ENCODE peak calls at places on chromosomes 11 and 22, in six cellular contexts. H is right atrium auricular region, C is foreskin fibroblast, V is BE2C, E is fibroblast of villous mesenchyme, O is fibroblast of mammary gland. I is an unnamed sample.

GRCh38 chr22:19868773-19869471 is 14.2 kb upstream of the GNB1L start:
- DNase-seq in H (no peak), C (no peak), E (no peak), O (no peak), V (peak; percentile 6), I (no peak)

GRCh38 chr22:39748877-39749276 is 144.7 kb downstream of the ENTHD1 start:
- DNase-seq in V (no peak), O (peak; percentile 30), C (peak; percentile 39), H (no peak), E (peak; percentile 88), I (peak; percentile 17)

GRCh38 chr11:79040348-79040747 is 400.5 kb downstream of the TENM4 start:
- DNase-seq in C (peak; percentile 37), V (no peak), H (no peak), E (no peak), O (peak; percentile 83), I (peak; percentile 22)

GRCh38 chr11:117314840-117315239 is 1.2 kb downstream of the BACE1 start:
- DNase-seq in E (no peak), H (no peak), O (no peak), C (no peak), V (peak; percentile 28), I (no peak)

GRCh38 chr11:13009921-13010736 is 1.0 kb downstream of the RASSF10 start:
- DNase-seq in C (no peak), O (peak; percentile 21), V (peak; percentile 10), H (no peak), E (no peak), I (peak; percentile 20)

GRCh38 chr22:37145415-37146385 is 4.0 kb downstream of the IL2RB start:
- DNase-seq in O (no peak), C (no peak), H (no peak), E (no peak), V (no peak), I (no peak)

GRCh38 chr11:6411594-6412031 is 7.3 kb downstream of the APBB1 start:
- DNase-seq in H (no peak), E (no peak), V (no peak), C (no peak), O (no peak), I (no peak)

GRCh38 chr11:12285811-12286222 is 91.6 kb upstream of the PARVA start:
- DNase-seq in C (no peak), E (no peak), O (no peak), V (no peak), H (peak; percentile 52), I (no peak)

GRCh38 chr11:82194521-82194920 is 539.1 kb downstream of the FAM181B start:
- DNase-seq in C (no peak), H (no peak), V (no peak), E (no peak), O (no peak), I (no peak)

GRCh38 chr22:45934659-45935341 is 42.2 kb downstream of the WNT7B start:
- DNase-seq in E (peak; percentile 51), H (no peak), C (peak; percentile 58), O (peak; percentile 92), V (peak; percentile 73), I (peak; percentile 60)

GRCh38 chr22:20985720-20986119 is 3.6 kb downstream of the LZTR1 start:
- DNase-seq in H (no peak), O (no peak), V (no peak), E (no peak), C (no peak), I (no peak)

GRCh38 chr22:37519268-37520195 is at the start of gene CARD10:
- DNase-seq in C (no peak), O (no peak), E (no peak), V (peak; percentile 40), H (no peak), I (peak; percentile 42)

GRCh38 chr11:514606-515005 is 7.6 kb upstream of the RNH1 start:
- DNase-seq in C (no peak), V (no peak), H (no peak), E (no peak), O (no peak), I (no peak)

GRCh38 chr22:36419912-36420882 is 32.4 kb upstream of the MYH9 start:
- DNase-seq in C (no peak), V (no peak), H (no peak), O (peak; percentile 13), E (peak; percentile 60), I (peak; percentile 27)

GRCh38 chr11:1228921-1229451 is 6.1 kb downstream of the MUC5B start:
- DNase-seq in V (peak; percentile 4), C (no peak), O (no peak), E (no peak), H (no peak), I (no peak)

GRCh38 chr22:49202226-49202625 is 625.4 kb downstream of the BRD1 start:
- DNase-seq in O (no peak), H (peak; percentile 42), V (no peak), E (no peak), C (no peak), I (no peak)

GRCh38 chr11:20342347-20343279 is 20.9 kb upstream of the HTATIP2 start:
- DNase-seq in H (no peak), O (no peak), E (peak; percentile 70), C (no peak), V (peak; percentile 80), I (no peak)

GRCh38 chr11:47716692-47717091 is 1.5 kb upstream of the AGBL2 start:
- DNase-seq in C (no peak), E (no peak), V (no peak), H (no peak), O (no peak), I (no peak)

GRCh38 chr22:45242778-45243191 is 2.1 kb upstream of the KIAA0930 start:
- DNase-seq in O (peak; percentile 28), V (peak; percentile 40), E (no peak), H (no peak), C (no peak), I (peak; percentile 50)

GRCh38 chr11:44615041-44615513 is 49.6 kb downstream of the CD82 start:
- DNase-seq in H (no peak), E (no peak), C (no peak), O (no peak), V (no peak), I (no peak)

GRCh38 chr22:26534166-26534855 is 22.0 kb upstream of the TFIP11 start:
- DNase-seq in E (no peak), V (no peak), O (no peak), H (no peak), C (no peak), I (no peak)

GRCh38 chr22:24964441-24964840 is 11.9 kb downstream of the KIAA1671 start:
- DNase-seq in C (no peak), O (no peak), E (no peak), H (no peak), V (no peak), I (no peak)

GRCh38 chr22:45876136-45877035 is 100.6 kb downstream of the WNT7B start:
- DNase-seq in E (no peak), O (no peak), V (peak; percentile 21), C (no peak), H (no peak), I (no peak)

GRCh38 chr11:119237515-119237914 is 31.4 kb downstream of the CBL start:
- DNase-seq in H (no peak), V (no peak), C (no peak), E (no peak), O (no peak), I (no peak)
- TF ChIP-seq CTCF in H (no peak), V (no peak), C (no peak), E (no peak), O (no peak), I (no peak)

DNA sequence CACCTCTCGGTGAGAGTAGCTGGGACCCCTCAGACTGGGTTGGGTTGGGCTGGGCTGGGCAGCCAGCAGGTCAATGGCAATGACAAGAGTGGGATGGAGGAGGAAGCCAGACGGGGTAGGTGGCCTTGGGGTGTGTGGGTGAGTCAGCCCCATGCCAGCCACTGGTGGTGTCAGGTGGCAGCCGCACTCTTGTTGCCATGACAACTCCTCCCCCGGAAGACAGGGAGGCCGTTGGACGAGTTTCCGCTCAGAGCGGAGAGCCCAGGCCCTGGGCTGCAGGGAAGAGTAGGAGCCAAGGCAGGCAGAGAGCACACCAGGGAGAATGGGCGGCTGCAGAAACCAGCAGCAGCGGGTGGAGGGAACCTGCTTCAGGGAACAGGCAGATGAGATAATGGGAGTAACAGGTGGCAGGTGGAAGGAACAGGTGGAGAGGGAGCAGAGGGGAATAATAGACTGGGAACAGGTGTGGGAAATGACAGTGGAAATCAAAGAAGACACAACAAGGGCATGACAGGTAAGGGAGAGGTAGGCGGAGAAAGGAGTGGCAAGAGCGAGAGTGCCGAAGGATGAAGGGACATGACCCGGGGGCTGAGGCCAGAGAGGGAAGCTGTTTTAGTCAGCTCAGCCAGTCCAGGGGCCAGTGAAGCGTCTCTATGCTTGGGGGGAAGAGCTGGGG is 8.7 kb downstream of the SPTBN2 start:
- DNase-seq in V (peak; percentile 76), C (peak; percentile 44), H (no peak), O (peak; percentile 12), E (no peak), I (peak; percentile 17)
- H3K4me3 ChIP-seq in V (no peak overlapping the region), C (no peak overlapping the region), H (no peak overlapping the region), O (no peak overlapping the region), E (no peak overlapping the region), I (no peak overlapping the region)

DNA sequence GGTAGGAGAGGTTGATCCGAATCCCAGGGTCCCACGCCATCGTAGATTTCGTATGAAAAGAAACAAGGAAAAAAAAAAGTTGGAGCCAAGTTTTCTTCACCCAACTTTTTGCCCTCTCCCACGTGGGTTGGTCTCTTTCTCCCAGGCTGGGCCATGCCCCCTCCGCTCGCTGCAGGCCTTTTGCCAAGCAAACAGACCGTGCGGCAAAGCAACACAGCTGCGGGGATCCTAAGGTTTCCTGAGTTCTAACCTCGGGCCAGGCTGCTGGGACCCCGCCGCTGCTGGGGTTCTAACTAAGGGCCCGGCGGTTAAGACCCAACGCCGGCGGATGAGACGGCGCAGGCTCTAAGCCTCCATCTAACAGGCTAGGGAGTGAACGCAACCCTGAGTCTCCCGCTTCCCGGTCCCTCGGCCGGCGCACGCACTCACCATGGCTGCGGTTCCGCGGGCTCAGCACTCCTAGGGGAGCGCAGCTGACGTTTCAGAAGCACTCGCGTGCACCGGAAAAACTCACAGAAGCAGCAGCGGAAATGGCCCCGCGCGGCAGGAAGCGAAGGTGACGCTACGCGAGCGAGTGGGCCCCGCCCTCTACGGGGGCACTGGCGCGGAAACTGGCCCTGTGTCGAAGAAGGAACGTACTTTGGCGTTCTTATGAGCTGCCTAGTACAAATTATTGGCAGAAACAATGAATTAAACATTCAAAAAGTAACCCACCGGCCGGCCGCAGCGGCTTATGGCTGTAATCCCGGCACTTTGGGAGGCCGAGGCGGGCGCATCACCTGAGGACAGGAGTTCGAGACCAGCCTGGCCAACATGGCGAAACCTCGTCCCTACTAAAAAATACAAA is at the start of gene SNU13:
- DNase-seq in O (peak; percentile 88), H (peak; percentile 95), V (peak; percentile 94), E (peak; percentile 95), C (peak; percentile 92), I (peak; percentile 92)
- TF ChIP-seq CTCF in O (no peak), H (peak; percentile 32), V (peak; percentile 13), E (no peak), C (no peak), I (no peak)

GRCh38 chr22:17707526-17707925 is 66.7 kb downstream of the BID start:
- DNase-seq in V (no peak), O (peak; percentile 54), E (peak; percentile 30), C (no peak), H (no peak), I (peak; percentile 44)

GRCh38 chr22:17703811-17704210 is 65.3 kb downstream of the BCL2L13 start:
- DNase-seq in O (peak; percentile 57), C (peak; percentile 16), H (no peak), E (peak; percentile 66), V (no peak), I (no peak)

GRCh38 chr22:17706947-17707346 is 67.3 kb downstream of the BID start:
- DNase-seq in H (no peak), E (no peak), C (no peak), V (no peak), O (no peak), I (peak; percentile 3)

GRCh38 chr22:17705565-17706450 is 67.3 kb downstream of the BCL2L13 start:
- DNase-seq in V (no peak), E (no peak), C (no peak), O (no peak), H (no peak), I (no peak)

GRCh38 chr22:17706451-17706900 is 67.8 kb downstream of the BID start:
- DNase-seq in C (peak; percentile 86), H (no peak), V (peak; percentile 46), E (peak; percentile 97), O (peak; percentile 96), I (peak; percentile 95)
- H3K4me3 ChIP-seq in C (peak overlapping the region; percentile 45), H (no peak overlapping the region), V (peak overlapping the region; percentile 28), E (peak overlapping the region; percentile 48), O (peak overlapping the region; percentile 56), I (peak overlapping the region; percentile 25)

I was measured in cardiac fibroblast.